ENCODE peak calls at places on chromosome 1, in four cellular contexts. W is CD8-positive, alpha-beta T cell; Y is tibial nerve; P is brain microvascular endothelial cell. S is an unnamed sample. For H3K36me3, the result is how much of the 10 kb centered on the place peaks cover.

GRCh38 chr1:9905010-9905409 is 5.1 kb downstream of the CTNNBIP1 start:
- DNase-seq in P (peak), Y (no peak), W (no peak), S (no peak)

GRCh38 chr1:52752427-52752826 is 26.2 kb downstream of the ZYG11B start:
- DNase-seq in Y (no peak), W (no peak), P (no peak), S (no peak)

GRCh38 chr1:86507935-86508582 is 38.8 kb upstream of the CLCA4 start:
- DNase-seq in P (peak), W (no peak), Y (no peak), S (peak)

GRCh38 chr1:198600906-198601305 is 37.9 kb upstream of the PTPRC start:
- DNase-seq in W (no peak), Y (no peak), P (no peak), S (no peak)

GRCh38 chr1:52403566-52404115 is 582 bp downstream of the ORC1 start:
- DNase-seq in Y (no peak), W (peak), P (peak), S (peak)

GRCh38 chr1:200172311-200172710 is 144.8 kb downstream of the NR5A2 start:
- DNase-seq in Y (no peak), W (no peak), P (no peak), S (no peak)

GRCh38 chr1:17098440-17099317 is 20.6 kb downstream of the PADI2 start:
- DNase-seq in Y (no peak), P (no peak), W (no peak), S (no peak)

GRCh38 chr1:21344750-21345443 is 54.6 kb upstream of the ECE1 start:
- DNase-seq in W (no peak), P (no peak), Y (no peak), S (no peak)

GRCh38 chr1:56494306-56494705 is 85.1 kb downstream of the PLPP3 start:
- DNase-seq in Y (no peak), W (no peak), P (no peak), S (no peak)

DNA sequence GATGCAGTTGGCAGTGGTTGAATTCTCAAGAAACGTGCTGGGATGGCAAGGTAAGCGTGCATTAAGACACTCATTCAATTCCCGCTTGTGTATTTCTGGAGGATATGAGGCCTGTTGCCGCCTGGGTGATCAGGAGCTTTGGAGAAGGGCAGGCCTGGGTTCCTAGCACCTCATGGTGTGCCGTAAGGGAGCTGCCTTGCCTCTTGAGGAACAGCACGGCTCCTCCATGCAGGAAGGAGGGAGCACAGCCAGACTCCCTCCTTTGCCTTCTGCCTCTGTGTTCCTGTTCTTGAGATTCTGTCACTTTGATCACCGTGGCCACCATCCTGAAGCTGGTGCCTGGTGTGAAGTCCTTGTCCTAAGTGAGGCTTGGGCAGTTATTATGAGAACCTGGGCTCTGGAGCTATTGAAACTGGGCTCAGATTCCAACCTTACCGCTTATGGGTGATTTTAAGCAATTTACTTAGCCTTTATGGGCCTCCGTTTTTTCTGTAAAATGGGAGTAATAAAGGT is 18.3 kb downstream of the SLFNL1 start:
- DNase-seq in P (no peak), Y (no peak), W (no peak), S (no peak)
- H3K36me3 ChIP-seq in P (half or more), Y (under half), W (under half), S (half or more)

GRCh38 chr1:26844389-26844788 is 17.9 kb downstream of the ZDHHC18 start:
- DNase-seq in P (no peak), Y (no peak), W (no peak), S (no peak)

GRCh38 chr1:26833432-26834405 is 7.2 kb downstream of the ZDHHC18 start:
- DNase-seq in Y (no peak), W (peak), P (no peak), S (peak)

GRCh38 chr1:26839779-26840178 is 13.3 kb downstream of the ZDHHC18 start:
- DNase-seq in W (no peak), P (no peak), Y (no peak), S (no peak)

GRCh38 chr1:26839339-26839722 is 12.8 kb downstream of the ZDHHC18 start:
- DNase-seq in W (no peak), P (no peak), Y (no peak), S (no peak)

GRCh38 chr1:26838474-26839338 is 12.2 kb downstream of the ZDHHC18 start:
- DNase-seq in W (no peak), P (no peak), Y (no peak), S (no peak)
- H3K36me3 ChIP-seq in W (under half), P (under half), Y (under half), S (under half)

DNA sequence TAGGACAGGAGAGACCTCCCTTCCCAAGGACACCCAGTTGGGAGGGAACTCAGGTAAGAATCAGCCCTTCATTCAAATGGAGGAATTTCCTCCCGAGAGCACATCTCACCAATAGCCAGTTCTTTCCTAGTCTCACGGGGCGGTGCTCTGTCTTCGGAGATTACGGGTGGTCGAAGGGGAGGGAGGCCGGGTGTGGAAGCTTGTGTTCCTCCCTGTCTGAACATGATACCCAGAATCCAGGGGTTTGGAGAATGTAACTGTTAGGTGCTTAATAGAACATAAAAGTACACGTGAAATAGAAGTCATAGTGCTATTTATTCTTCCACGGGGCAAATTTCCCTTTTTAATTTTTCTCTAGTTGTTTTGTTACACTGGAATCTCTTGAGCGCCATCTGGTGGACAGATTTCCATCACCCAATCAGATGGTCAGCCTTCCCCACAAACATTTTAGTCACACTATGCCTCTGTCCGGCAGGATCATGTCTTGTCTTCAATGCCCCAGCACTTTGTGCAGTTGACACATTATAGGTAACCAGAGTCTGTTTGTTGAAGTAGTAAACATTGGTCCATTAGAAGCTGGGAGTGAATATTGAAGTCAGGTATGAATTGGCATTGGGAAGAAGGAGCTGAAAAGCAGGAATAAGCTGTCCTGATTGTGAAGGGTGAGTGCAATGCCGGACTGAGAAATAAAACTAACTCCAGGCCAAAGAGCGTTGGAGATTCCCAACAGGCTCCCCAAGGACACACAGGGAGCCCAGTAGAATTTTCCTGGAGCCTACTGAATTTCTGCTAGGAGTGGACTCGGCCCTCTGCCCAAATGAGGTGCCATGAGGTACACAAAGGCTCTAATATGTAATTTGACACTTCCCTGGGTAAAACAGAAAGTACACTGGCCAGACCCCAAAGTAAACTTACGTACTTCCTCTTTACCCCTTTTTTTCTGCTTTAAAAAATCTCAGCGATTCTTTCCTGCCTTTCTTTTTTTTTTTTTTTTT is 27.6 kb upstream of the ZNF697 start:
- DNase-seq in W (peak), Y (peak), P (peak), S (peak)
- H3K36me3 ChIP-seq in W (under half), Y (under half), P (under half), S (under half)

GRCh38 chr1:94608852-94609570 is 67.5 kb upstream of the F3 start:
- DNase-seq in Y (no peak), P (no peak), W (no peak), S (no peak)

GRCh38 chr1:94606471-94606870 is 64.9 kb upstream of the F3 start:
- DNase-seq in Y (no peak), P (no peak), W (no peak), S (no peak)

GRCh38 chr1:94609619-94610018 is 68.1 kb upstream of the F3 start:
- DNase-seq in Y (no peak), P (no peak), W (no peak), S (no peak)

GRCh38 chr1:94607398-94607797 is 65.8 kb upstream of the F3 start:
- DNase-seq in P (no peak), W (no peak), Y (no peak), S (no peak)

DNA sequence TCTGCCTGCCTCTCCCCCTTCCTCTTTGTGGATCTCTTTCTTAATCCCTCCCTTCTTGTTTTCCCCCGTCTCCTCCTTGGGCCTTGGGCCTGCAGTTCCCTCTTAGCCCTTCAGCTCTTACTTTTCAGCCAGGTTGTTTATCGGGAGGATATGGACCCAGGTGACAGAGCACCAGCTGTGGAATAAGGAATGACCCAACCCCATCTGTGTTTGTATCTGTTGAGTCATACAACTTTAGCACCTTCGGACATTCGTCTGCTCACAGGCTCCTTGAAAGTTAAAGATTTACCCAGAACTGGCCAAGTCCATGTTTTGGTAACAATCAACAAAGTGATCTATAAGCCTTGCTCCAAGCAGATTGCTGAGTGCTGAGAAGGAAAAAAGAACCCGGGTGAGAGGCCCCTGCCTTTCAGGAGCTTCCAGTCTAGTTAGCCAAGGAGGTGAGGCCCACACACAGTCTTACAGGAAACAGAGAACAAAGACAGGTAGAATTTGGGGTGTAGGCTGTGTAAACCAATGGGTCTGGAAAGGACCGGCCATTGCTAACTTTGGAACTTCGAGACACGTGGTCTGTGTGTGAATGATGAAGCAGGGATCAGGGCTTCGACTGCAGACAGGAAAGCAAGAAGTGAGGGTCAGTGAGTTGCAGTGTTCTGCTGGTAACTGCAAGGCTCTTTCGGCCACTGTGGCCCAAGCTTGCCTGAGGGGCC is 66.7 kb upstream of the F3 start:
- DNase-seq in W (no peak), Y (no peak), P (no peak), S (no peak)
- H3K36me3 ChIP-seq in W (under half), Y (under half), P (under half), S (under half)

GRCh38 chr1:54396280-54396903 is 9.8 kb downstream of the SSBP3 start:
- DNase-seq in Y (no peak), P (no peak), W (no peak), S (no peak)
- H3K36me3 ChIP-seq in Y (under half), P (half or more), W (under half), S (half or more)

GRCh38 chr1:150622219-150622975 is 7.0 kb downstream of the ENSA start:
- DNase-seq in P (no peak), Y (no peak), W (no peak), S (no peak)

GRCh38 chr1:150621497-150622113 is 7.8 kb downstream of the ENSA start:
- DNase-seq in Y (peak), W (no peak), P (peak), S (peak)

GRCh38 chr1:150619576-150620509 is 9.6 kb downstream of the ENSA start:
- DNase-seq in P (peak), W (no peak), Y (no peak), S (no peak)

GRCh38 chr1:150626150-150626549 is 3.3 kb downstream of the ENSA start:
- DNase-seq in W (no peak), P (no peak), Y (no peak), S (no peak)

GRCh38 chr1:150620919-150621318 is 8.5 kb downstream of the ENSA start:
- DNase-seq in Y (no peak), W (no peak), P (no peak), S (no peak)
- H3K36me3 ChIP-seq in Y (under half), W (under half), P (under half), S (under half)

DNA sequence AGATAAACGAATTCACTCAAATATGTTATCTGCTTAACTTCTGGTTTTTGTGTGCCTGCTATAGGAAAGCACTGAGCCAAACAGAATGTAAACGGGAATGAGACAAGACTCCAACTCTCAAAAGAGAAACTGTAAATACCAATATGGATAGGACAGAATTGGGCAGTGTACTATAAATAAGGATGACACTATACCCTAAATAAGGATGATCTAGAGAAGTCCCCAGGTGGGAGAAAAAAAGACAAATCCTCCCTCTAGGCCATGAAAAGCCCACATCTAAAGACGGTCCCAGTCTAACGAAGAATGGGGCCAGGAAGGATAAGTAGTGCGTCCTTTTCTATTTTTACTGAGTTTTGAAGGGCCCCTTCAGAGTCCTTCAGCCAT is 1.5 kb upstream of the GABPB2 start:
- DNase-seq in P (no peak), W (no peak), Y (no peak), S (no peak)
- H3K36me3 ChIP-seq in P (under half), W (under half), Y (under half), S (under half)